ENCODE peak calls at places on chromosomes 5 and 9, in eight cellular contexts. V, L, F, S, B, E, T and Z are unnamed samples.

GRCh38 chr9:109912726-109913460 is 132.9 kb downstream of the PALM2AKAP2 start:
- DNase-seq in V (no peak), E (no peak), B (no peak), F (no peak), S (no peak), L (no peak), T (no peak), Z (peak)

GRCh38 chr5:115435776-115436712 is 108.5 kb downstream of the FEM1C start:
- DNase-seq in T (peak), F (no peak), E (no peak), V (no peak), L (no peak), S (no peak), B (no peak), Z (peak)

GRCh38 chr5:97838214-97838613 is 655.2 kb upstream of the RIOK2 start:
- DNase-seq in F (no peak), V (peak), E (no peak), B (no peak), S (no peak), L (no peak), T (peak), Z (peak)

GRCh38 chr5:13553896-13554295 is 390.6 kb downstream of the DNAH5 start:
- DNase-seq in T (peak), F (no peak), E (peak), L (no peak), V (no peak), B (no peak), S (no peak), Z (no peak)

GRCh38 chr5:68557162-68557936 is 341.8 kb downstream of the PIK3R1 start:
- DNase-seq in B (no peak), S (no peak), V (no peak), E (no peak), F (no peak), L (no peak), T (peak), Z (peak)

GRCh38 chr5:41973887-41974286 is 48.8 kb downstream of the FBXO4 start:
- DNase-seq in L (no peak), S (no peak), B (no peak), V (no peak), F (no peak), E (no peak), T (no peak), Z (no peak)

GRCh38 chr5:84298628-84299027 is 86.1 kb downstream of the EDIL3 start:
- DNase-seq in V (no peak), L (no peak), F (no peak), T (no peak), E (no peak), B (no peak), S (no peak), Z (no peak)

GRCh38 chr5:51378778-51379652 is 4.2 kb upstream of the ISL1 start:
- DNase-seq in E (no peak), V (no peak), F (no peak), T (peak), B (no peak), L (no peak), S (no peak), Z (no peak)

GRCh38 chr9:133135193-133135745 is 14.2 kb upstream of the RALGDS start:
- DNase-seq in F (no peak), L (no peak), T (peak), S (no peak), E (no peak), V (peak), B (no peak), Z (peak)